ENCODE peak calls at places on chromosomes 11 and 22, in seven cellular contexts. One of them, this sample, is unnamed.

GRCh38 chr11:74371269-74372039 is 26.8 kb downstream of the PGM2L1 start:
- DNase-seq in SK-N-SH: no peak
- DNase-seq in HCT116: no peak
- DNase-seq in H1: no peak
- DNase-seq in K562: no peak
- DNase-seq in HepG2: no peak
- DNase-seq in GM12878: no peak
- DNase-seq in this sample: no peak

GRCh38 chr11:64384981-64385952 is 26.3 kb downstream of the RPS6KA4 start:
- DNase-seq in HCT116: no peak
- DNase-seq in HepG2: no peak
- DNase-seq in K562: no peak
- DNase-seq in GM12878: no peak
- DNase-seq in H1: no peak
- DNase-seq in SK-N-SH: no peak
- DNase-seq in this sample: no peak

GRCh38 chr11:83037877-83038276 is 33.8 kb downstream of the RAB30 start:
- DNase-seq in HCT116: no peak
- DNase-seq in GM12878: no peak
- DNase-seq in HepG2: no peak
- DNase-seq in SK-N-SH: no peak
- DNase-seq in K562: no peak
- DNase-seq in H1: no peak
- DNase-seq in this sample: no peak

GRCh38 chr22:39317084-39317755 is 2.2 kb downstream of the RPL3 start:
- DNase-seq in SK-N-SH: no peak
- DNase-seq in HepG2: no peak
- DNase-seq in H1: no peak
- DNase-seq in K562: no peak
- DNase-seq in HCT116: no peak
- DNase-seq in GM12878: no peak
- DNase-seq in this sample: no peak

GRCh38 chr22:24054356-24054755 is 43.3 kb downstream of the CABIN1 start:
- DNase-seq in SK-N-SH: no peak
- DNase-seq in HCT116: no peak
- DNase-seq in GM12878: no peak
- DNase-seq in K562: no peak
- DNase-seq in HepG2: no peak
- DNase-seq in H1: no peak
- DNase-seq in this sample: no peak

GRCh38 chr11:65502274-65502851 is 3.5 kb downstream of the MALAT1 start:
- DNase-seq in K562: peak; percentile 22
- DNase-seq in HCT116: no peak
- DNase-seq in H1: no peak
- DNase-seq in GM12878: no peak
- DNase-seq in SK-N-SH: no peak
- DNase-seq in HepG2: no peak
- DNase-seq in this sample: no peak

GRCh38 chr22:35454416-35455054 is 54.6 kb downstream of the MCM5 start:
- DNase-seq in HepG2: no peak
- DNase-seq in H1: no peak
- DNase-seq in SK-N-SH: no peak
- DNase-seq in K562: no peak
- DNase-seq in HCT116: no peak
- DNase-seq in GM12878: no peak
- DNase-seq in this sample: no peak

GRCh38 chr11:101436511-101437142 is 147.2 kb downstream of the TRPC6 start:
- DNase-seq in SK-N-SH: peak; percentile 5
- DNase-seq in GM12878: no peak
- DNase-seq in K562: peak; percentile 21
- DNase-seq in H1: peak; percentile 74
- DNase-seq in HepG2: peak; percentile 18
- DNase-seq in HCT116: peak; percentile 46
- DNase-seq in this sample: peak; percentile 69

GRCh38 chr11:95339554-95339953 is 108.6 kb upstream of the SESN3 start:
- DNase-seq in HCT116: no peak
- DNase-seq in GM12878: no peak
- DNase-seq in HepG2: no peak
- DNase-seq in K562: no peak
- DNase-seq in SK-N-SH: no peak
- DNase-seq in H1: no peak
- DNase-seq in this sample: no peak

GRCh38 chr11:47994417-47994816 is 14.1 kb downstream of the PTPRJ start:
- DNase-seq in SK-N-SH: no peak
- DNase-seq in K562: no peak
- DNase-seq in GM12878: no peak
- DNase-seq in HCT116: no peak
- DNase-seq in H1: no peak
- DNase-seq in HepG2: no peak
- DNase-seq in this sample: no peak

GRCh38 chr11:122637538-122637937 is 18.0 kb upstream of the UBASH3B start:
- DNase-seq in HCT116: no peak
- DNase-seq in SK-N-SH: no peak
- DNase-seq in K562: no peak
- DNase-seq in HepG2: no peak
- DNase-seq in H1: no peak
- DNase-seq in GM12878: no peak
- DNase-seq in this sample: no peak

GRCh38 chr11:84396521-84396920 is 1110.4 kb upstream of the CCDC90B start:
- DNase-seq in K562: no peak
- DNase-seq in HCT116: no peak
- DNase-seq in GM12878: no peak
- DNase-seq in HepG2: no peak
- DNase-seq in SK-N-SH: no peak
- DNase-seq in H1: no peak
- DNase-seq in this sample: peak; percentile 9

DNA sequence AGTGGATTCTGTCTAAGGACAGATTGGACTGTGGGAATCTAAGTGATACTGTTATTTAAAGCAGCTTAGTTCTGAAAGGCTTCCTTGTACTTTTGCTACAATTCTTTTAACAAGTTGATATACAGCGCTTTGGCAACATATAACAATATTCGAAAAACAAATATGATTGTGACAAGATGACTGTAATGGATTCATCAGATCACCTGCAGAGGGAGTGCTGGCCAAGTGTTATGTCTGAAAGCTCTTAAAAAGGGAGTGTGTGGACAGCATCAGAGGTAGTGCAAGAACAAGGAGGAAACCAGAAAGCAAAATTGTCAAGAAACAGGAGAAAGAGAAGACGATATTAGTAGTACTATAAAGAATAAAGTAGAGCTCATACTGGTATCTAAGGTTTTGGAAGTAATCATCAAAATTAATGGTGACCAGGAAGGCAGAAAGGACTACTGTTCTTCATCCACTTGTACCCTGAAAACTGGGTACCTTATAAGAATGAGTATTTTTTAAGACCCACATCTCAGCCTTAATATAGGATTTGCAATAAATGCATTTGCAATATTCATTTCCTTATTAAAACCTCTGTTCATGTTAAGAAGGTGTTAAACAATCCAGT is 1112.0 kb upstream of the CCDC90B start:
- DNase-seq in HepG2: peak; percentile 7
- DNase-seq in H1: no peak
- DNase-seq in SK-N-SH: peak; percentile 28
- DNase-seq in GM12878: no peak
- DNase-seq in K562: no peak
- DNase-seq in HCT116: no peak
- DNase-seq in this sample: peak; percentile 23
- TF ChIP-seq YY1 in HepG2: no peak
- TF ChIP-seq YY1 in H1: no peak
- TF ChIP-seq YY1 in SK-N-SH: no peak
- TF ChIP-seq YY1 in GM12878: no peak
- TF ChIP-seq YY1 in K562: no peak
- TF ChIP-seq YY1 in HCT116: no peak
- TF ChIP-seq YY1 in this sample: no peak

DNA sequence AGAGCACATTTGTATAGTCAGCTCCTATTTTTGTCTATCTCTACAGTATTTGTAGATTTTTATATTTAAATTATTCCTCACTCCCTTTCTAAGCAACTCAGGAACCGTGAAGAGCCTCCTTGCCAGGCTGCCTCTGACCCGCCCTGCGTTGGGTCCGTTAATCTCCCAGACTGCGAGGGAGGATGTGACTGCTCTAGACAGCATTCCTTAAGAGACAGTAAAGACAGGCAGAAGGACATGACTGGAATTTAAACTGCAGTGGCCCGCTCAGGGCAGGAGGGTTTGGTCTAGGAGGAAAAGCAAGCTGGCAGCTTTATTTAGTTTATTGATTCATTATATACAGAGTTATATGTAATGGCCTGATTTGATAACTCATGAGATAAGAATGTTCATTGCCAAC is 413.7 kb downstream of the TMEM135 start:
- DNase-seq in K562: no peak
- DNase-seq in H1: no peak
- DNase-seq in HCT116: no peak
- DNase-seq in GM12878: no peak
- DNase-seq in HepG2: no peak
- DNase-seq in SK-N-SH: no peak
- DNase-seq in this sample: no peak
- TF ChIP-seq YY1 in K562: no peak
- TF ChIP-seq YY1 in H1: no peak
- TF ChIP-seq YY1 in HCT116: no peak
- TF ChIP-seq YY1 in GM12878: no peak
- TF ChIP-seq YY1 in HepG2: no peak
- TF ChIP-seq YY1 in SK-N-SH: no peak
- TF ChIP-seq YY1 in this sample: no peak

GRCh38 chr11:35662061-35662648 is 420 bp upstream of the TRIM44 start:
- DNase-seq in HepG2: peak; percentile 92
- DNase-seq in H1: no peak
- DNase-seq in SK-N-SH: peak; percentile 15
- DNase-seq in K562: no peak
- DNase-seq in HCT116: no peak
- DNase-seq in GM12878: peak; percentile 27
- DNase-seq in this sample: no peak
- TF ChIP-seq YY1 in HepG2: no peak
- TF ChIP-seq YY1 in H1: no peak
- TF ChIP-seq YY1 in SK-N-SH: no peak
- TF ChIP-seq YY1 in K562: no peak
- TF ChIP-seq YY1 in HCT116: no peak
- TF ChIP-seq YY1 in GM12878: no peak
- TF ChIP-seq YY1 in this sample: no peak

GRCh38 chr11:19774817-19775600 is 62.4 kb downstream of the NAV2 start:
- DNase-seq in HCT116: no peak
- DNase-seq in H1: no peak
- DNase-seq in GM12878: no peak
- DNase-seq in K562: no peak
- DNase-seq in SK-N-SH: no peak
- DNase-seq in HepG2: no peak
- DNase-seq in this sample: no peak

GRCh38 chr11:19777032-19777341 is 64.3 kb downstream of the NAV2 start:
- DNase-seq in K562: no peak
- DNase-seq in HepG2: no peak
- DNase-seq in H1: peak; percentile 61
- DNase-seq in SK-N-SH: peak; percentile 39
- DNase-seq in HCT116: no peak
- DNase-seq in GM12878: no peak
- DNase-seq in this sample: no peak

GRCh38 chr11:19779740-19780139 is 67.1 kb downstream of the NAV2 start:
- DNase-seq in HCT116: no peak
- DNase-seq in HepG2: no peak
- DNase-seq in GM12878: no peak
- DNase-seq in SK-N-SH: no peak
- DNase-seq in K562: no peak
- DNase-seq in H1: no peak
- DNase-seq in this sample: no peak

GRCh38 chr11:19775622-19776021 is 63.0 kb downstream of the NAV2 start:
- DNase-seq in SK-N-SH: no peak
- DNase-seq in H1: no peak
- DNase-seq in GM12878: no peak
- DNase-seq in HepG2: no peak
- DNase-seq in K562: no peak
- DNase-seq in HCT116: no peak
- DNase-seq in this sample: no peak

GRCh38 chr11:19777342-19778102 is 64.9 kb downstream of the NAV2 start:
- DNase-seq in HCT116: no peak
- DNase-seq in H1: no peak
- DNase-seq in K562: no peak
- DNase-seq in GM12878: peak; percentile 65
- DNase-seq in SK-N-SH: no peak
- DNase-seq in HepG2: peak; percentile 13
- DNase-seq in this sample: no peak
- TF ChIP-seq YY1 in HCT116: no peak
- TF ChIP-seq YY1 in H1: no peak
- TF ChIP-seq YY1 in K562: no peak
- TF ChIP-seq YY1 in GM12878: no peak
- TF ChIP-seq YY1 in SK-N-SH: no peak
- TF ChIP-seq YY1 in HepG2: no peak
- TF ChIP-seq YY1 in this sample: no peak

GRCh38 chr11:67160872-67161783 is 42.1 kb downstream of the KDM2A start:
- DNase-seq in SK-N-SH: no peak
- DNase-seq in GM12878: no peak
- DNase-seq in HepG2: no peak
- DNase-seq in H1: no peak
- DNase-seq in K562: no peak
- DNase-seq in HCT116: no peak
- DNase-seq in this sample: no peak
- TF ChIP-seq YY1 in SK-N-SH: no peak
- TF ChIP-seq YY1 in GM12878: no peak
- TF ChIP-seq YY1 in HepG2: no peak
- TF ChIP-seq YY1 in H1: no peak
- TF ChIP-seq YY1 in K562: no peak
- TF ChIP-seq YY1 in HCT116: no peak
- TF ChIP-seq YY1 in this sample: no peak

GRCh38 chr11:131534611-131535010 is 164.2 kb downstream of the NTM start:
- DNase-seq in GM12878: no peak
- DNase-seq in H1: no peak
- DNase-seq in HepG2: no peak
- DNase-seq in K562: no peak
- DNase-seq in SK-N-SH: no peak
- DNase-seq in HCT116: no peak
- DNase-seq in this sample: no peak

GRCh38 chr11:131537196-131537595 is 166.8 kb downstream of the NTM start:
- DNase-seq in H1: no peak
- DNase-seq in K562: no peak
- DNase-seq in GM12878: no peak
- DNase-seq in HCT116: no peak
- DNase-seq in SK-N-SH: no peak
- DNase-seq in HepG2: no peak
- DNase-seq in this sample: no peak

GRCh38 chr11:131534031-131534430 is 163.6 kb downstream of the NTM start:
- DNase-seq in GM12878: no peak
- DNase-seq in SK-N-SH: no peak
- DNase-seq in HCT116: no peak
- DNase-seq in K562: no peak
- DNase-seq in HepG2: no peak
- DNase-seq in H1: no peak
- DNase-seq in this sample: no peak

GRCh38 chr11:131537729-131538128 is 167.3 kb downstream of the NTM start:
- DNase-seq in SK-N-SH: no peak
- DNase-seq in HCT116: no peak
- DNase-seq in H1: no peak
- DNase-seq in K562: no peak
- DNase-seq in GM12878: no peak
- DNase-seq in HepG2: no peak
- DNase-seq in this sample: no peak

GRCh38 chr11:131536159-131536558 is 165.7 kb downstream of the NTM start:
- DNase-seq in H1: no peak
- DNase-seq in K562: no peak
- DNase-seq in HCT116: no peak
- DNase-seq in HepG2: no peak
- DNase-seq in GM12878: no peak
- DNase-seq in SK-N-SH: no peak
- DNase-seq in this sample: no peak
- TF ChIP-seq YY1 in H1: no peak
- TF ChIP-seq YY1 in K562: no peak
- TF ChIP-seq YY1 in HCT116: no peak
- TF ChIP-seq YY1 in HepG2: no peak
- TF ChIP-seq YY1 in GM12878: no peak
- TF ChIP-seq YY1 in SK-N-SH: no peak
- TF ChIP-seq YY1 in this sample: no peak

This sample was measured in NT2/D1.